ENCODE peak calls at places on chromosomes 16 and 17, in five cellular contexts. One of them, this sample, is unnamed.

GRCh38 chr17:34168989-34169388 is 86.1 kb upstream of the CCL2 start:
- DNase-seq in neural progenitor cell: no peak
- DNase-seq in hepatocyte: no peak
- DNase-seq in GM23248: no peak
- DNase-seq in SK-N-SH: no peak
- DNase-seq in this sample: no peak

GRCh38 chr17:73972901-73973300 is 230.6 kb upstream of the RPL38 start:
- DNase-seq in neural progenitor cell: no peak
- DNase-seq in hepatocyte: no peak
- DNase-seq in GM23248: no peak
- DNase-seq in SK-N-SH: no peak
- DNase-seq in this sample: no peak

GRCh38 chr17:37124825-37125181 is 176.0 kb downstream of the AATF start:
- DNase-seq in neural progenitor cell: no peak
- DNase-seq in hepatocyte: no peak
- DNase-seq in GM23248: no peak
- DNase-seq in SK-N-SH: no peak
- DNase-seq in this sample: no peak

GRCh38 chr17:43349142-43349541 is 49.7 kb upstream of the ARL4D start:
- DNase-seq in neural progenitor cell: no peak
- DNase-seq in hepatocyte: no peak
- DNase-seq in GM23248: no peak
- DNase-seq in SK-N-SH: no peak
- DNase-seq in this sample: no peak

GRCh38 chr17:37567137-37567927 is 41.9 kb downstream of the SYNRG start:
- DNase-seq in neural progenitor cell: no peak
- DNase-seq in hepatocyte: no peak
- DNase-seq in GM23248: peak; percentile 26
- DNase-seq in SK-N-SH: no peak
- DNase-seq in this sample: no peak

GRCh38 chr17:82356028-82356427 is 3.0 kb upstream of the TEX19 start:
- DNase-seq in neural progenitor cell: no peak
- DNase-seq in hepatocyte: no peak
- DNase-seq in GM23248: no peak
- DNase-seq in SK-N-SH: no peak
- DNase-seq in this sample: no peak

GRCh38 chr16:28863929-28864886 is 565 bp downstream of the SH2B1 start:
- DNase-seq in neural progenitor cell: peak; percentile 39
- DNase-seq in hepatocyte: peak; percentile 60
- DNase-seq in GM23248: peak; percentile 83
- DNase-seq in SK-N-SH: peak; percentile 60
- DNase-seq in this sample: no peak

GRCh38 chr16:84045001-84045817 is 2.6 kb upstream of the SLC38A8 start:
- DNase-seq in neural progenitor cell: peak; percentile 95
- DNase-seq in hepatocyte: no peak
- DNase-seq in GM23248: no peak
- DNase-seq in SK-N-SH: no peak
- DNase-seq in this sample: no peak

GRCh38 chr17:28384281-28385036 is 13.0 kb downstream of the SARM1 start:
- DNase-seq in neural progenitor cell: peak; percentile 52
- DNase-seq in hepatocyte: peak; percentile 72
- DNase-seq in GM23248: peak; percentile 67
- DNase-seq in SK-N-SH: no peak
- DNase-seq in this sample: peak; percentile 35

GRCh38 chr16:11759163-11759834 is 16.6 kb upstream of the TXNDC11 start:
- DNase-seq in neural progenitor cell: no peak
- DNase-seq in hepatocyte: peak; percentile 42
- DNase-seq in GM23248: no peak
- DNase-seq in SK-N-SH: no peak
- DNase-seq in this sample: no peak

GRCh38 chr16:11757671-11758545 is 15.3 kb upstream of the TXNDC11 start:
- DNase-seq in neural progenitor cell: no peak
- DNase-seq in hepatocyte: peak; percentile 55
- DNase-seq in GM23248: peak; percentile 15
- DNase-seq in SK-N-SH: no peak
- DNase-seq in this sample: no peak

GRCh38 chr16:11759997-11760396 is 17.3 kb upstream of the TXNDC11 start:
- DNase-seq in neural progenitor cell: no peak
- DNase-seq in hepatocyte: no peak
- DNase-seq in GM23248: no peak
- DNase-seq in SK-N-SH: no peak
- DNase-seq in this sample: no peak

GRCh38 chr16:11762431-11762830 is 19.8 kb upstream of the TXNDC11 start:
- DNase-seq in neural progenitor cell: no peak
- DNase-seq in hepatocyte: no peak
- DNase-seq in GM23248: no peak
- DNase-seq in SK-N-SH: no peak
- DNase-seq in this sample: no peak
- H3K4me1 ChIP-seq in neural progenitor cell: no peaks in the 10 kb centered on the region
- H3K4me1 ChIP-seq in hepatocyte: peaks cover 15% of the 10 kb centered on the region
- H3K4me1 ChIP-seq in GM23248: no peaks in the 10 kb centered on the region
- H3K4me1 ChIP-seq in SK-N-SH: no peaks in the 10 kb centered on the region
- H3K4me1 ChIP-seq in this sample: peaks cover 6% of the 10 kb centered on the region

GRCh38 chr17:47693667-47694017 is 319 bp upstream of the TBKBP1 start:
- DNase-seq in neural progenitor cell: no peak
- DNase-seq in hepatocyte: no peak
- DNase-seq in GM23248: no peak
- DNase-seq in SK-N-SH: no peak
- DNase-seq in this sample: no peak

GRCh38 chr17:47694818-47695663 is 1.1 kb downstream of the TBKBP1 start:
- DNase-seq in neural progenitor cell: peak; percentile 45
- DNase-seq in hepatocyte: peak; percentile 71
- DNase-seq in GM23248: peak; percentile 88
- DNase-seq in SK-N-SH: peak; percentile 84
- DNase-seq in this sample: no peak

GRCh38 chr17:47692895-47693666 is 880 bp upstream of the TBKBP1 start:
- DNase-seq in neural progenitor cell: no peak
- DNase-seq in hepatocyte: no peak
- DNase-seq in GM23248: peak; percentile 37
- DNase-seq in SK-N-SH: peak; percentile 46
- DNase-seq in this sample: peak; percentile 37

GRCh38 chr17:47695664-47696376 is 1.9 kb downstream of the TBKBP1 start:
- DNase-seq in neural progenitor cell: no peak
- DNase-seq in hepatocyte: no peak
- DNase-seq in GM23248: no peak
- DNase-seq in SK-N-SH: no peak
- DNase-seq in this sample: no peak

GRCh38 chr17:47694018-47694817 is at the start of gene TBKBP1:
- DNase-seq in neural progenitor cell: peak; percentile 94
- DNase-seq in hepatocyte: peak; percentile 86
- DNase-seq in GM23248: peak; percentile 57
- DNase-seq in SK-N-SH: peak; percentile 99
- DNase-seq in this sample: no peak
- H2AFZ ChIP-seq in neural progenitor cell: peak within 1 kb of the TSS; percentile 30
- H2AFZ ChIP-seq in hepatocyte: peak within 1 kb of the TSS; percentile 93
- H2AFZ ChIP-seq in GM23248: peak within 1 kb of the TSS; percentile 76
- H2AFZ ChIP-seq in SK-N-SH: peak within 1 kb of the TSS; percentile 88
- H2AFZ ChIP-seq in this sample: peak within 1 kb of the TSS; percentile 48

DNA sequence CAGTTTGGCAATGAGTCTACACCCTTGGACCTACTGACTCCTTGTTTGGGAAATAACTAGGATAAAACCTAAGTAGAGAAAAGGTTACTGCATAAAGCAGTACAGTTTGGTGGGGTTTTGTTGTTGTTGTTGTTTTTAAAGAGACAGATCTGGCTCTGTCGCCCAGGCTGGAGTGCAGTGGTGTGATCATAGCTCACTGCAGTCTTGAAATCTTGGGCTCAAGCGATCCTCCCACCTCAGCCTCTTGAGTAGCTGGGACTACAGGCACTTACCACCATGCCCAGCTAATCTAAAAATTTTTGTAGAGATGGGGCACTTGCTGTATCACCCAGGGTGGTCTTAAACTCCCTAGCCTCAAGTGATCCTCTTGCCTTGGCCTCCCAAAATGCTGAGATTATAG is 1.2 kb downstream of the PDP2 start:
- DNase-seq in neural progenitor cell: no peak
- DNase-seq in hepatocyte: no peak
- DNase-seq in GM23248: no peak
- DNase-seq in SK-N-SH: no peak
- DNase-seq in this sample: no peak
- TF ChIP-seq EZH2phosphoT487 in neural progenitor cell: no peak
- TF ChIP-seq EZH2phosphoT487 in hepatocyte: no peak
- TF ChIP-seq EZH2phosphoT487 in GM23248: no peak
- TF ChIP-seq EZH2phosphoT487 in SK-N-SH: no peak
- TF ChIP-seq EZH2phosphoT487 in this sample: no peak

GRCh38 chr16:85314633-85315032 is 202.4 kb upstream of the CIBAR2 start:
- DNase-seq in neural progenitor cell: no peak
- DNase-seq in hepatocyte: no peak
- DNase-seq in GM23248: no peak
- DNase-seq in SK-N-SH: no peak
- DNase-seq in this sample: no peak

GRCh38 chr16:85311741-85312140 is 199.5 kb upstream of the CIBAR2 start:
- DNase-seq in neural progenitor cell: no peak
- DNase-seq in hepatocyte: no peak
- DNase-seq in GM23248: no peak
- DNase-seq in SK-N-SH: no peak
- DNase-seq in this sample: no peak

GRCh38 chr16:85312174-85312573 is 199.9 kb upstream of the CIBAR2 start:
- DNase-seq in neural progenitor cell: no peak
- DNase-seq in hepatocyte: no peak
- DNase-seq in GM23248: no peak
- DNase-seq in SK-N-SH: no peak
- DNase-seq in this sample: no peak

GRCh38 chr16:85313541-85314208 is 201.4 kb upstream of the CIBAR2 start:
- DNase-seq in neural progenitor cell: no peak
- DNase-seq in hepatocyte: no peak
- DNase-seq in GM23248: peak; percentile 48
- DNase-seq in SK-N-SH: peak; percentile 61
- DNase-seq in this sample: no peak

DNA sequence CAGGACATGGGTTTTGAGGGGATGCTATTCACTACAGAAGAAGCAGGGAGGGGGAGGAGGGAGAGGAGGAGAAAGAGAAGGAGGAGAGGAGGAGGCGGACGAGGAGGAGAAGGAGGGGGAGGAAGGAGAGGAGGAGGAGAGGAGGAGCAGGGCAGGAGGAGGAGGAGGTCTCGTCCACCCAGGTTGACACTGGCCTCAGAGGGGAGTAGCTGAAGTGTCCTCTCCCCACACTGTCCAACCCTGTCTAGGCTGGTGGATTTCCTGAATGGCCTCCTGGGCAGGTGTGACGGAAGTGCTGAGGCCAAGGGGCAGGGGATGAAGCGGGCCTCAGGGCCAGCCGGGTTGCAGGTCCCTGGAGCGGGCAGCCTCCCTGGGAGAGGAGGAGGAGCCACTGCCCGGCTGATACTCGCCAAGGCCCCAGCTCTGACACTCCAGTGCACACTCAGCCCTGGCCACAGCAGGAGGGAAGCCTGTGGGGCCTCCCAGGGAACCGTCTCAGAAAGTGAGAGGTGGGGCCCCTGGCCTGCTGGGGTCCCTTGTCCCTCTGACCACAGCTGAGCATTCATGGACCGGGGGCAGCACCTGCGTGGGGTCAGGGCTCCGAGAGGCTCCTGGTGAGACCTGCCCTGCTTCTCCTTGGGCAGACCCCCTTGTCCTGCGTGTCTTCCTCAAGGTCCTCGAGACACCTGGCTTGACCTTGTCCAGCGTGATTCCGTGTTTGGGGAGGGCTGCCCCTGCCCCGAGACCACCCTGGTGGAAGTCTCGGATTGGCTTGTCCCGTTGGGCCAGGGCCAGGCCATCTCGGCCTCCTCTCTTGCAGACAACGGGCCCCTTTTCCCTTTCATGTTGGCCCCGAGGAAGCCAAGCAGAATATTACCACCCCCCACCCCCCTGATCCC is 200.6 kb upstream of the CIBAR2 start:
- DNase-seq in neural progenitor cell: peak; percentile 57
- DNase-seq in hepatocyte: peak; percentile 82
- DNase-seq in GM23248: peak; percentile 60
- DNase-seq in SK-N-SH: no peak
- DNase-seq in this sample: no peak
- H3K4me1 ChIP-seq in neural progenitor cell: peaks cover 48% of the 10 kb centered on the region
- H3K4me1 ChIP-seq in hepatocyte: peaks cover 44% of the 10 kb centered on the region
- H3K4me1 ChIP-seq in GM23248: no peaks in the 10 kb centered on the region
- H3K4me1 ChIP-seq in SK-N-SH: no peaks in the 10 kb centered on the region
- H3K4me1 ChIP-seq in this sample: peaks cover 1% of the 10 kb centered on the region

GRCh38 chr17:12257176-12257575 is 236.5 kb downstream of the MAP2K4 start:
- DNase-seq in neural progenitor cell: no peak
- DNase-seq in hepatocyte: no peak
- DNase-seq in GM23248: no peak
- DNase-seq in SK-N-SH: no peak
- DNase-seq in this sample: no peak

GRCh38 chr17:12256380-12256995 is 235.8 kb downstream of the MAP2K4 start:
- DNase-seq in neural progenitor cell: peak; percentile 64
- DNase-seq in hepatocyte: peak; percentile 70
- DNase-seq in GM23248: peak; percentile 64
- DNase-seq in SK-N-SH: peak; percentile 43
- DNase-seq in this sample: peak; percentile 15

GRCh38 chr17:12261354-12261753 is 240.7 kb downstream of the MAP2K4 start:
- DNase-seq in neural progenitor cell: no peak
- DNase-seq in hepatocyte: no peak
- DNase-seq in GM23248: no peak
- DNase-seq in SK-N-SH: no peak
- DNase-seq in this sample: no peak
- H2AFZ ChIP-seq in neural progenitor cell: no peak overlapping the region
- H2AFZ ChIP-seq in hepatocyte: no peak overlapping the region
- H2AFZ ChIP-seq in GM23248: no peak overlapping the region
- H2AFZ ChIP-seq in SK-N-SH: no peak overlapping the region
- H2AFZ ChIP-seq in this sample: no peak overlapping the region

GRCh38 chr16:13100970-13101369 is 199.6 kb downstream of the SHISA9 start:
- DNase-seq in neural progenitor cell: no peak
- DNase-seq in hepatocyte: no peak
- DNase-seq in GM23248: no peak
- DNase-seq in SK-N-SH: no peak
- DNase-seq in this sample: no peak

GRCh38 chr16:13095061-13095460 is 193.7 kb downstream of the SHISA9 start:
- DNase-seq in neural progenitor cell: no peak
- DNase-seq in hepatocyte: no peak
- DNase-seq in GM23248: no peak
- DNase-seq in SK-N-SH: no peak
- DNase-seq in this sample: no peak

GRCh38 chr16:13101828-13102227 is 200.4 kb downstream of the SHISA9 start:
- DNase-seq in neural progenitor cell: no peak
- DNase-seq in hepatocyte: no peak
- DNase-seq in GM23248: no peak
- DNase-seq in SK-N-SH: no peak
- DNase-seq in this sample: no peak

GRCh38 chr16:13099822-13100221 is 198.4 kb downstream of the SHISA9 start:
- DNase-seq in neural progenitor cell: peak; percentile 68
- DNase-seq in hepatocyte: no peak
- DNase-seq in GM23248: no peak
- DNase-seq in SK-N-SH: no peak
- DNase-seq in this sample: no peak

DNA sequence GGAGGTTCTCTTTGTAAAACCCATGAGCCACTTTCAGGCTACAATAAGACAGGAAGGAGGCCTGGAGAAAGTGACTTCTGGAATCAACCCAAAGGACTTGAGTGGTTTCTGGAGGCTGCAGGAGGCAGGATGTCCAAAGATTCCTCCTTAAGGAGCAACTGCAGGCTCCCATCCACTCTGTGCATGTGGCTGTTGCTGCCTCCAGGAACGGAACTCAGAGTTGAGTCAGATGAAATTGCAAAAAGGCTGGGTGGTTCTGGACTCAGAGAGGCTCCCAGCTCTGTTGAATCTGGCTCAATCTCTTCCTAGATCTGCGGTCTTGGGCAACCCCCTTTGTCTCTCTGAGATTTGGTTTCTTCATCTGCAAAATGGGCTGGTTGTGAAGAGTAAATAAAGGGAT is 197.1 kb downstream of the SHISA9 start:
- DNase-seq in neural progenitor cell: no peak
- DNase-seq in hepatocyte: no peak
- DNase-seq in GM23248: no peak
- DNase-seq in SK-N-SH: no peak
- DNase-seq in this sample: no peak
- TF ChIP-seq EZH2phosphoT487 in neural progenitor cell: no peak
- TF ChIP-seq EZH2phosphoT487 in hepatocyte: no peak
- TF ChIP-seq EZH2phosphoT487 in GM23248: no peak
- TF ChIP-seq EZH2phosphoT487 in SK-N-SH: no peak
- TF ChIP-seq EZH2phosphoT487 in this sample: no peak

This sample was measured in MM.1S.